ENCODE peak calls at places on chromosomes 5 and 9, in six cellular contexts. T is cardiac septum, J is ACHN, A is NCI-H1930, P is NB4, C is cardiac fibroblast. O is an unnamed sample.

GRCh38 chr9:93968451-93969327 is 13.5 kb upstream of the BARX1 start:
- DNase-seq in P (no peak), J (peak), A (no peak), T (peak), C (no peak), O (no peak)

GRCh38 chr9:13719981-13720380 is 440.5 kb upstream of the MPDZ start:
- DNase-seq in C (peak), P (no peak), A (no peak), T (no peak), J (no peak), O (no peak)

GRCh38 chr9:127825319-127826051 is 22.8 kb downstream of the FPGS start:
- DNase-seq in T (no peak), J (peak), C (no peak), A (peak), P (peak), O (peak)

GRCh38 chr5:6788956-6789649 is 75.9 kb downstream of the TENT4A start:
- DNase-seq in A (no peak), P (peak), C (no peak), T (no peak), J (no peak), O (peak)

GRCh38 chr9:110531776-110532175 is 47.8 kb downstream of the SVEP1 start:
- DNase-seq in C (peak), P (no peak), A (no peak), J (no peak), T (no peak), O (no peak)

GRCh38 chr5:10724799-10725507 is 36.1 kb downstream of the DAP start:
- DNase-seq in T (no peak), P (no peak), C (peak), J (peak), A (no peak), O (no peak)

GRCh38 chr9:8036914-8037524 is 237.4 kb upstream of the DMAC1 start:
- DNase-seq in A (no peak), P (no peak), T (no peak), C (no peak), J (no peak), O (no peak)

GRCh38 chr9:134301387-134302129 is 24.7 kb upstream of the RXRA start:
- DNase-seq in J (no peak), P (no peak), T (no peak), A (no peak), C (no peak), O (no peak)

GRCh38 chr5:77008413-77008812 is 21.8 kb upstream of the AGGF1 start:
- DNase-seq in P (no peak), T (no peak), A (no peak), C (no peak), J (no peak), O (no peak)

GRCh38 chr5:151615431-151615830 is 24.3 kb upstream of the FAT2 start:
- DNase-seq in P (no peak), A (no peak), T (peak), C (no peak), J (no peak), O (no peak)